ENCODE peak calls at places on chromosomes 13 and 19, in four cellular contexts. O is progenitor cell of endocrine pancreas, D is thoracic aorta, V is fibroblast of lung. K is an unnamed sample.
A peak's percentile ranks its signal among the peaks of the same experiment; 100 is the strongest.

GRCh38 chr19:56838930-56839664 is 1.4 kb downstream of the PEG3 start:
- DNase-seq in O (no peak), D (peak; percentile 99), V (peak; percentile 94), K (peak; percentile 34)

GRCh38 chr13:97221046-97221445 is 1.1 kb upstream of the MBNL2 start:
- DNase-seq in O (no peak), D (no peak), V (no peak), K (no peak)

GRCh38 chr13:73521291-73521626 is 462.5 kb downstream of the KLF5 start:
- DNase-seq in O (no peak), D (no peak), V (no peak), K (no peak)

GRCh38 chr19:34471906-34472305 is 9.7 kb upstream of the WTIP start:
- DNase-seq in O (no peak), D (no peak), V (no peak), K (no peak)

GRCh38 chr13:93183302-93183701 is 43.3 kb upstream of the GPC6 start:
- DNase-seq in O (no peak), D (no peak), V (no peak), K (no peak)

GRCh38 chr19:4776436-4777205 is 14.9 kb upstream of the FEM1A start:
- DNase-seq in O (no peak), D (no peak), V (no peak), K (no peak)

GRCh38 chr19:2887391-2887914 is 13.3 kb upstream of the ZNF57 start:
- DNase-seq in O (no peak), D (no peak), V (peak; percentile 73), K (peak; percentile 24)

GRCh38 chr19:14073925-14074838 is 1.6 kb downstream of the MISP3 start:
- DNase-seq in O (no peak), D (no peak), V (no peak), K (no peak)

GRCh38 chr19:46186717-46187101 is 38.7 kb downstream of the IGFL2 start:
- DNase-seq in O (no peak), D (no peak), V (no peak), K (no peak)

GRCh38 chr19:49570997-49571676 is 9.2 kb downstream of the NOSIP start:
- DNase-seq in O (no peak), D (no peak), V (no peak), K (no peak)

GRCh38 chr19:31149306-31149975 is 199.8 kb downstream of the TSHZ3 start:
- DNase-seq in O (no peak), D (no peak), V (no peak), K (no peak)

GRCh38 chr19:927044-927706 is 1.3 kb downstream of the ARID3A start:
- DNase-seq in O (no peak), D (no peak), V (peak; percentile 67), K (no peak)

GRCh38 chr19:52567921-52568320 is 2.2 kb upstream of the ZNF701 start:
- DNase-seq in O (no peak), D (no peak), V (no peak), K (no peak)

GRCh38 chr13:49499889-49500660 is 4.3 kb downstream of the PHF11 start:
- DNase-seq in O (no peak), D (no peak), V (peak; percentile 86), K (peak; percentile 41)

GRCh38 chr13:27926644-27927434 is 7.0 kb downstream of the PDX1 start:
- DNase-seq in O (no peak), D (no peak), V (no peak), K (no peak)

GRCh38 chr19:33067121-33067520 is 2.4 kb upstream of the RHPN2 start:
- DNase-seq in O (no peak), D (no peak), V (no peak), K (no peak)

GRCh38 chr13:20633802-20634201 is 66.8 kb downstream of the IFT88 start:
- DNase-seq in O (no peak), D (no peak), V (no peak), K (no peak)

DNA sequence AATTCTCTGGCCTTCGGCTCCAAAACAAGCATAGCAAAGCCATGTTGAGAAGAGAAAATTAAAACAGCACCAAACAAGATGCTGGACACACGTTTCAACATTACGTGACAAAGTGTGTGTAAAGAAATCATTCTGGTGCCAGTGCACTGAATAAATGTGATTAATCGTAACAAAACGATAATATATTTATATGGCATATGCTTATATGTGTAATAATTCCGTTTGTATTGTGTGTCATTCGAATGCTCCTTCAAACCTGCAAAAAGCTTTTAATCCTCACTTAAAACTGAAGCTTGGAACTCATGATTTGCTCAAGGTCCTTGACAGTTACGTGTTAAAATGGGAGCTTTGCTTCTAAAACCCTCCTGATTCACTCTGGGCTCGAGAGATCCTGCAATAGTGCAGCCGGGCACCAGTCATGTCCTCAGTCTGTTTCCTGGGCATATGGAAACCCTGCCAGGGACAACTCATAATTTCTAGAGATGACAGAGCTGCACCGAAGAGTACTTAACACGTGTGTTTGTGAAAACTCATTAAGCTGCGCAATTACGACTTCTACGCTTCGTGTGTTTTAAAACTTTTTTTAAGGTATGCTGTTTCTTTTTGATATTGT is 731 bp upstream of the AKAP8L start:
- DNase-seq in O (no peak), D (no peak), V (no peak), K (no peak)
- TF ChIP-seq CTCF in O (no peak), D (no peak), V (no peak), K (no peak)

GRCh38 chr13:30038884-30039283 is 188.5 kb upstream of the UBL3 start:
- DNase-seq in O (no peak), D (no peak), V (no peak), K (peak; percentile 52)
- TF ChIP-seq CTCF in O (no peak), D (no peak), V (peak; percentile 17), K (peak; percentile 25)

GRCh38 chr13:43963726-43964125 is 84.0 kb downstream of the LACC1 start:
- DNase-seq in O (no peak), D (no peak), V (no peak), K (no peak)
- TF ChIP-seq CTCF in O (no peak), D (no peak), V (no peak), K (no peak)

GRCh38 chr13:24230428-24231072 is 70.0 kb downstream of the SPATA13 start:
- DNase-seq in O (no peak), D (no peak), V (no peak), K (no peak)
- TF ChIP-seq CTCF in O (no peak), D (no peak), V (no peak), K (no peak)

GRCh38 chr13:112748947-112749346 is 59.1 kb downstream of the ATP11A start:
- DNase-seq in O (no peak), D (no peak), V (no peak), K (peak; percentile 8)
- TF ChIP-seq CTCF in O (no peak), D (no peak), V (no peak), K (no peak)

DNA sequence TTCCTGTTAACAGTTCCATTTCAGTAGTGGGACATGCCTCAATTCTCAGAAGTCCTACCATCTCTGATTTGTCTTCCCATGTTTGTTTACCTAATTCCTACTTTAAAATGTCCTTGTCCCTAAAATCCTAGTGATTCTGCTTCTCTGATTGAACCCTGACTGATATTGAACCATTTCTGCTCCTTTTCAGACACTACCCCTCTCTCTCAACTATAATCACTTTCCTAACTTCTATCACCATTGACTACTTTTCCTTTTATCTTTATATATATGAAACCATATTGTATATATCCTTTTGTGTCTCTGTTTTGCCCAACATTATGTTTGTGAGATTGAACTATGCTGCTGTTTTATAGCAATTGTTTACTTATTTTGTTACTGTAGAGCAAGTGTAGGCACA is 15.6 kb upstream of the ZNF227 start:
- DNase-seq in O (no peak), D (no peak), V (no peak), K (no peak)
- TF ChIP-seq CTCF in O (no peak), D (no peak), V (no peak), K (no peak)

GRCh38 chr19:17726136-17726741 is 7.0 kb downstream of the MAP1S start:
- DNase-seq in O (no peak), D (no peak), V (no peak), K (no peak)
- TF ChIP-seq CTCF in O (no peak), D (no peak), V (no peak), K (no peak)